ENCODE peak calls at places on chromosomes 3 and 15, in nine cellular contexts. One of them, this sample, is unnamed.

GRCh38 chr3:12916159-12916558 is 74.8 kb upstream of the RPL32 start:
- DNase-seq in fibroblast of lung: no peak
- DNase-seq in A549: no peak
- DNase-seq in cardiac muscle cell: no peak
- DNase-seq in dorsolateral prefrontal cortex: no peak
- DNase-seq in psoas muscle: no peak
- DNase-seq in H9: no peak
- DNase-seq in suprapubic skin: no peak
- DNase-seq in transverse colon: peak
- DNase-seq in this sample: no peak

GRCh38 chr3:165903885-165904284 is 66.7 kb upstream of the BCHE start:
- DNase-seq in fibroblast of lung: peak
- DNase-seq in A549: peak
- DNase-seq in cardiac muscle cell: no peak
- DNase-seq in dorsolateral prefrontal cortex: no peak
- DNase-seq in psoas muscle: no peak
- DNase-seq in H9: no peak
- DNase-seq in suprapubic skin: no peak
- DNase-seq in transverse colon: no peak
- DNase-seq in this sample: no peak

GRCh38 chr3:65855370-65856100 is 183.2 kb downstream of the MAGI1 start:
- DNase-seq in fibroblast of lung: no peak
- DNase-seq in A549: no peak
- DNase-seq in cardiac muscle cell: peak
- DNase-seq in dorsolateral prefrontal cortex: no peak
- DNase-seq in psoas muscle: peak
- DNase-seq in H9: no peak
- DNase-seq in suprapubic skin: no peak
- DNase-seq in transverse colon: no peak
- DNase-seq in this sample: no peak

GRCh38 chr3:156360116-156360515 is 194.8 kb downstream of the SSR3 start:
- DNase-seq in fibroblast of lung: peak
- DNase-seq in A549: no peak
- DNase-seq in cardiac muscle cell: no peak
- DNase-seq in dorsolateral prefrontal cortex: no peak
- DNase-seq in psoas muscle: no peak
- DNase-seq in H9: no peak
- DNase-seq in suprapubic skin: no peak
- DNase-seq in transverse colon: no peak
- DNase-seq in this sample: no peak

GRCh38 chr3:151276038-151277027 is 2.0 kb downstream of the P2RY14 start:
- DNase-seq in fibroblast of lung: no peak
- DNase-seq in A549: no peak
- DNase-seq in cardiac muscle cell: no peak
- DNase-seq in dorsolateral prefrontal cortex: no peak
- DNase-seq in psoas muscle: no peak
- DNase-seq in H9: no peak
- DNase-seq in suprapubic skin: no peak
- DNase-seq in transverse colon: no peak
- DNase-seq in this sample: no peak

GRCh38 chr3:57555738-57556458 is at the start of gene PDE12:
- DNase-seq in fibroblast of lung: peak
- DNase-seq in A549: peak
- DNase-seq in cardiac muscle cell: peak
- DNase-seq in dorsolateral prefrontal cortex: peak
- DNase-seq in psoas muscle: peak
- DNase-seq in H9: peak
- DNase-seq in suprapubic skin: peak
- DNase-seq in transverse colon: peak
- DNase-seq in this sample: peak

GRCh38 chr3:63656791-63657190 is 4.3 kb downstream of the SNTN start:
- DNase-seq in fibroblast of lung: peak
- DNase-seq in A549: no peak
- DNase-seq in cardiac muscle cell: no peak
- DNase-seq in dorsolateral prefrontal cortex: no peak
- DNase-seq in psoas muscle: no peak
- DNase-seq in H9: no peak
- DNase-seq in suprapubic skin: no peak
- DNase-seq in transverse colon: no peak
- DNase-seq in this sample: no peak

GRCh38 chr3:66450389-66451022 is 50.3 kb downstream of the LRIG1 start:
- DNase-seq in fibroblast of lung: peak
- DNase-seq in A549: no peak
- DNase-seq in cardiac muscle cell: peak
- DNase-seq in dorsolateral prefrontal cortex: peak
- DNase-seq in psoas muscle: peak
- DNase-seq in H9: no peak
- DNase-seq in suprapubic skin: no peak
- DNase-seq in transverse colon: peak
- DNase-seq in this sample: no peak

GRCh38 chr15:62756326-62756994 is 286.1 kb upstream of the TPM1 start:
- DNase-seq in fibroblast of lung: no peak
- DNase-seq in A549: no peak
- DNase-seq in cardiac muscle cell: no peak
- DNase-seq in dorsolateral prefrontal cortex: no peak
- DNase-seq in psoas muscle: no peak
- DNase-seq in H9: no peak
- DNase-seq in suprapubic skin: no peak
- DNase-seq in transverse colon: no peak
- DNase-seq in this sample: no peak

GRCh38 chr15:62758952-62759349 is 283.6 kb upstream of the TPM1 start:
- DNase-seq in fibroblast of lung: no peak
- DNase-seq in A549: no peak
- DNase-seq in cardiac muscle cell: no peak
- DNase-seq in dorsolateral prefrontal cortex: no peak
- DNase-seq in psoas muscle: no peak
- DNase-seq in H9: no peak
- DNase-seq in suprapubic skin: no peak
- DNase-seq in transverse colon: no peak
- DNase-seq in this sample: no peak

GRCh38 chr15:62756995-62757360 is 285.6 kb upstream of the TPM1 start:
- DNase-seq in fibroblast of lung: no peak
- DNase-seq in A549: no peak
- DNase-seq in cardiac muscle cell: no peak
- DNase-seq in dorsolateral prefrontal cortex: no peak
- DNase-seq in psoas muscle: no peak
- DNase-seq in H9: no peak
- DNase-seq in suprapubic skin: no peak
- DNase-seq in transverse colon: no peak
- DNase-seq in this sample: no peak

GRCh38 chr15:62757535-62757934 is 285.0 kb upstream of the TPM1 start:
- DNase-seq in fibroblast of lung: no peak
- DNase-seq in A549: no peak
- DNase-seq in cardiac muscle cell: no peak
- DNase-seq in dorsolateral prefrontal cortex: no peak
- DNase-seq in psoas muscle: no peak
- DNase-seq in H9: no peak
- DNase-seq in suprapubic skin: no peak
- DNase-seq in transverse colon: no peak
- DNase-seq in this sample: no peak

GRCh38 chr15:62758126-62758951 is 284.2 kb upstream of the TPM1 start:
- DNase-seq in fibroblast of lung: peak
- DNase-seq in A549: peak
- DNase-seq in cardiac muscle cell: peak
- DNase-seq in dorsolateral prefrontal cortex: no peak
- DNase-seq in psoas muscle: peak
- DNase-seq in H9: no peak
- DNase-seq in suprapubic skin: peak
- DNase-seq in transverse colon: peak
- DNase-seq in this sample: peak
- H3K27ac ChIP-seq in fibroblast of lung: peak
- H3K27ac ChIP-seq in A549: peak
- H3K27ac ChIP-seq in cardiac muscle cell: no peak
- H3K27ac ChIP-seq in dorsolateral prefrontal cortex: peak
- H3K27ac ChIP-seq in psoas muscle: peak
- H3K27ac ChIP-seq in H9: peak
- H3K27ac ChIP-seq in suprapubic skin: peak
- H3K27ac ChIP-seq in transverse colon: peak
- H3K27ac ChIP-seq in this sample: peak

DNA sequence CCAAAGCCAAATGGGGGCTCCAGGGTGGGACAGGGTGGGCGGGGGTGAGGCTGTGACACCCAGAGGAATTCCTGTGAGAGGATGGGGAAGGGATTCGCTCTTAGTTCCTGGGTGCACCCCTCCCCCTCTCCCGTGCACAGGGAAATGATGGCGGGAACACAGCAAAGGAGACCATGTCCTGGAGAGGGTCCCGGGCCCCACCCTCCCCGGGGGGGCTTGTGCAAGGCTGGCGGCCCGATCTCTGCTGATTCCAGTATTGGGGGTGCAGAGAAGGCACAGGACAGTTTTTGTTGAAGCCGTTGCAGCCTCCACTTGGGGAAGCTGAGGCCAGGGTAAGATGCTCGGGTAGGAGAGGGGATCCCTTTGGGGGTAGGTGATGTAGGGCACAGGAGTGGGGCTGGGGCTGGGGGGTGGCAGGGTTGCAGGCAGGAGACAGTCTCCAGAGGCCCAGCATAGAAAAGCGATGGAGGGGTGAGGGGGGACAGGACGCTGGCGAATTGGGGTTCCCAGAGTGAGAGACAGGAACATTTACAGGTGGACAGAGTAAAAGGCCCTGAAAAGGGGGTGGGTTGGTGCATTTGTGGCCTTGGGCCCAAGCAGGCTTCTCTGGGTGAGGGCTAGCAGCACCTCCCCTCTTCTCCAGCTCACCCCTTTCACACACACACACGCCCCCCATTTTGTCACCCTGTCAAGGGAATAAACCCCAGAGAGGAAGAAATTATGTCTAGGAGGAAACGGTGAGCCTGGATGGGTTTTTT is 38.5 kb downstream of the HMCES start:
- DNase-seq in fibroblast of lung: no peak
- DNase-seq in A549: no peak
- DNase-seq in cardiac muscle cell: no peak
- DNase-seq in dorsolateral prefrontal cortex: peak
- DNase-seq in psoas muscle: no peak
- DNase-seq in H9: no peak
- DNase-seq in suprapubic skin: peak
- DNase-seq in transverse colon: no peak
- DNase-seq in this sample: no peak
- H3K27ac ChIP-seq in fibroblast of lung: no peak
- H3K27ac ChIP-seq in A549: peak
- H3K27ac ChIP-seq in cardiac muscle cell: no peak
- H3K27ac ChIP-seq in dorsolateral prefrontal cortex: peak
- H3K27ac ChIP-seq in psoas muscle: peak
- H3K27ac ChIP-seq in H9: no peak
- H3K27ac ChIP-seq in suprapubic skin: peak
- H3K27ac ChIP-seq in transverse colon: peak
- H3K27ac ChIP-seq in this sample: no peak

DNA sequence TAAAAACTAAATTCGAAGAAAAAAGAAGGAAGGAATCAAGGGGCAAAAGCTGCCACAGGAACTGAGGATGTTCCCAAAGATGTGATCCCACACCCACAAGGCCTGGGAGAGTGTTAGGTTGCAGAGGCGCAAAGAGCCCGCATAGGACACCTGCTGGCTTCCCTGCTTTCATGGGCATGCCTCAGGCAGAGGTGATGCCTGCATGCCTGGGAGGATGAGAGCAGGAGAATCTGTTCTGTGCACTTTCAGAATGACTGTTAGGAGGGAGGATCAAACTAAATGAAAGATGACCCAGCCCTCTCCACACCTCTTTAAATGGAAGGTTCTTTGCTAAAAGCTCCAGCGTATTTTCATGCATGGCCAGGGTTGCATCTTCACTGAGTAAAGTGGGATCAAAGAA is 162.4 kb downstream of the PLCL2 start:
- DNase-seq in fibroblast of lung: no peak
- DNase-seq in A549: no peak
- DNase-seq in cardiac muscle cell: no peak
- DNase-seq in dorsolateral prefrontal cortex: no peak
- DNase-seq in psoas muscle: no peak
- DNase-seq in H9: peak
- DNase-seq in suprapubic skin: no peak
- DNase-seq in transverse colon: no peak
- DNase-seq in this sample: no peak
- H3K27ac ChIP-seq in fibroblast of lung: no peak
- H3K27ac ChIP-seq in A549: no peak
- H3K27ac ChIP-seq in cardiac muscle cell: no peak
- H3K27ac ChIP-seq in dorsolateral prefrontal cortex: no peak
- H3K27ac ChIP-seq in psoas muscle: no peak
- H3K27ac ChIP-seq in H9: no peak
- H3K27ac ChIP-seq in suprapubic skin: no peak
- H3K27ac ChIP-seq in transverse colon: no peak
- H3K27ac ChIP-seq in this sample: no peak

GRCh38 chr3:94226058-94226457 is 163.2 kb downstream of the NSUN3 start:
- DNase-seq in fibroblast of lung: peak
- DNase-seq in A549: no peak
- DNase-seq in cardiac muscle cell: peak
- DNase-seq in dorsolateral prefrontal cortex: no peak
- DNase-seq in psoas muscle: no peak
- DNase-seq in H9: no peak
- DNase-seq in suprapubic skin: no peak
- DNase-seq in transverse colon: no peak
- DNase-seq in this sample: peak
- H3K27ac ChIP-seq in fibroblast of lung: no peak
- H3K27ac ChIP-seq in A549: no peak
- H3K27ac ChIP-seq in cardiac muscle cell: no peak
- H3K27ac ChIP-seq in dorsolateral prefrontal cortex: no peak
- H3K27ac ChIP-seq in psoas muscle: no peak
- H3K27ac ChIP-seq in H9: no peak
- H3K27ac ChIP-seq in suprapubic skin: no peak
- H3K27ac ChIP-seq in transverse colon: no peak
- H3K27ac ChIP-seq in this sample: peak

DNA sequence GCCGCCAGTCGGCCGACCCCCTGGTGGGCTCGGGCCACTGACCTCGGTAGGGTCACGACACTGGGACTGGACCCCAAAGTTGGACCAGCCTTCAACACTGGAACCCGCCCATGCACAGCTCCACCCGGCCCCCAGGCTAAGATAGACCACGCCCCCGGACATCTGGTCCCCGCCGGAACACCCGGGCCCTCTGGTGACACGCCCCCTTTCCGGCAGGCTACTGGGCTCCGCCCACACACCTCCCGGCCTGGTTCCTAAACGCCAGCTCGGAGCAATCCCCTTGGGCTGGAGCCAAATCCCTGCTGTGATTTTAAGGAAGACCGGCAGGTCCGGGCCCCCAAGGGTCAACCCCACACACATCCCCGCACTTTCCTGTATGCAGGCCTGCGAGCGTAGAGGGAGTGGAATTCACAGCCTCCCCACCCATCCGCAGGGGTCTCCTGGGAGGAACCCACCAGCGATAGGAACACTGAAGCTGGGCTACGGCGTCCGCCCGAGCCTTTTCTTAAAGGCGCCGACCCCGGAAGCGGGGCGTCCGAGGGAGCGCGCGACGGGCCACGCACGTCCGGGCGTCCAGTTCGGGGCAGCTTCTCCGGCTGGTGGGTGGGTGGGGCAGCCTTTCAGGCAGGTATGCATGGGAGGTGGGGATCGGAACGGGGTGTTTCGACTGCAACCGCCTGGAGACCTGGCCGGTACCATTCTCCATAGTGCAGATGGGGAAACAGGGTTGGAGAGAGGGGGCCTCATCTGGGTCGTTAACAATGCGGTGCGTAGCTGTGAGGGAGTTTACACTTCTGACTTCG is at the start of gene HEMK1:
- DNase-seq in fibroblast of lung: peak
- DNase-seq in A549: peak
- DNase-seq in cardiac muscle cell: peak
- DNase-seq in dorsolateral prefrontal cortex: peak
- DNase-seq in psoas muscle: peak
- DNase-seq in H9: peak
- DNase-seq in suprapubic skin: peak
- DNase-seq in transverse colon: peak
- DNase-seq in this sample: peak
- H3K27ac ChIP-seq in fibroblast of lung: peak
- H3K27ac ChIP-seq in A549: peak
- H3K27ac ChIP-seq in cardiac muscle cell: peak
- H3K27ac ChIP-seq in dorsolateral prefrontal cortex: peak
- H3K27ac ChIP-seq in psoas muscle: peak
- H3K27ac ChIP-seq in H9: no peak
- H3K27ac ChIP-seq in suprapubic skin: peak
- H3K27ac ChIP-seq in transverse colon: peak
- H3K27ac ChIP-seq in this sample: peak